ENCODE peak calls at places on chromosomes 1 and 21, in nine cellular contexts. C, Q, L, D, E, T, K, F and A are unnamed samples.

GRCh38 chr1:160446945-160447600 is 46.7 kb downstream of the VANGL2 start:
- DNase-seq in C (no peak), Q (no peak), L (no peak), D (no peak), E (no peak), T (no peak), K (no peak), F (no peak), A (no peak)

GRCh38 chr21:32371913-32372314 is 20.9 kb downstream of the URB1 start:
- DNase-seq in C (no peak), Q (no peak), L (no peak), D (no peak), E (peak), T (no peak), K (peak), F (no peak), A (no peak)

GRCh38 chr1:90155721-90156487 is 161.0 kb downstream of the ZNF326 start:
- DNase-seq in C (peak), Q (no peak), L (no peak), D (no peak), E (no peak), T (no peak), K (no peak), F (no peak), A (no peak)

GRCh38 chr1:198655464-198656121 is 16.8 kb downstream of the PTPRC start:
- DNase-seq in C (no peak), Q (no peak), L (no peak), D (no peak), E (no peak), T (no peak), K (no peak), F (no peak), A (no peak)

GRCh38 chr1:88985033-88985432 is 7.4 kb downstream of the KYAT3 start:
- DNase-seq in C (no peak), Q (no peak), L (peak), D (peak), E (peak), T (no peak), K (peak), F (no peak), A (no peak)

GRCh38 chr1:229431270-229432115 is 2.4 kb downstream of the ACTA1 start:
- DNase-seq in C (peak), Q (no peak), L (no peak), D (no peak), E (no peak), T (peak), K (no peak), F (no peak), A (no peak)

GRCh38 chr1:97599447-97599846 is 321.4 kb downstream of the DPYD start:
- DNase-seq in C (no peak), Q (no peak), L (no peak), D (no peak), E (no peak), T (peak), K (no peak), F (no peak), A (no peak)

GRCh38 chr1:67844988-67845387 is 11.7 kb upstream of the GNG12 start:
- DNase-seq in C (no peak), Q (no peak), L (no peak), D (no peak), E (no peak), T (no peak), K (no peak), F (no peak), A (no peak)

GRCh38 chr1:117681093-117681950 is 75.5 kb downstream of the TENT5C start:
- DNase-seq in C (no peak), Q (no peak), L (no peak), D (no peak), E (no peak), T (no peak), K (no peak), F (no peak), A (no peak)

GRCh38 chr1:40627987-40628902 is 37.2 kb downstream of the RIMS3 start:
- DNase-seq in C (peak), Q (no peak), L (no peak), D (no peak), E (no peak), T (peak), K (no peak), F (no peak), A (no peak)

GRCh38 chr21:45075606-45076244 is 1.3 kb downstream of the ADARB1 start:
- DNase-seq in C (no peak), Q (no peak), L (no peak), D (no peak), E (no peak), T (no peak), K (peak), F (no peak), A (no peak)

GRCh38 chr1:26703466-26703865 is 7.7 kb downstream of the ARID1A start:
- DNase-seq in C (no peak), Q (no peak), L (no peak), D (no peak), E (no peak), T (no peak), K (no peak), F (no peak), A (no peak)

GRCh38 chr1:54376085-54377039 is 29.8 kb downstream of the SSBP3 start:
- DNase-seq in C (peak), Q (no peak), L (no peak), D (no peak), E (no peak), T (peak), K (no peak), F (no peak), A (no peak)

GRCh38 chr1:158654570-158654969 is 31.9 kb downstream of the SPTA1 start:
- DNase-seq in C (no peak), Q (no peak), L (no peak), D (no peak), E (no peak), T (peak), K (no peak), F (peak), A (no peak)

GRCh38 chr1:156594124-156594678 is 2.6 kb downstream of the NAXE start:
- DNase-seq in C (no peak), Q (no peak), L (no peak), D (no peak), E (no peak), T (no peak), K (no peak), F (no peak), A (no peak)

GRCh38 chr1:32869844-32870614 is 683 bp downstream of the FNDC5 start:
- DNase-seq in C (no peak), Q (no peak), L (no peak), D (no peak), E (no peak), T (no peak), K (no peak), F (no peak), A (no peak)

GRCh38 chr1:205629751-205630150 is 2.1 kb downstream of the ELK4 start:
- DNase-seq in C (no peak), Q (no peak), L (no peak), D (no peak), E (no peak), T (peak), K (no peak), F (no peak), A (no peak)

GRCh38 chr1:145963218-145964019 is 956 bp downstream of the ANKRD34A start:
- DNase-seq in C (no peak), Q (no peak), L (no peak), D (no peak), E (no peak), T (no peak), K (no peak), F (no peak), A (no peak)

GRCh38 chr1:110874303-110875215 is 1.6 kb downstream of the CD53 start:
- DNase-seq in C (no peak), Q (no peak), L (no peak), D (no peak), E (no peak), T (peak), K (no peak), F (no peak), A (no peak)

GRCh38 chr1:23867542-23867952 is 543 bp downstream of the FUCA1 start:
- DNase-seq in C (no peak), Q (no peak), L (no peak), D (no peak), E (no peak), T (no peak), K (no peak), F (no peak), A (no peak)

GRCh38 chr21:38948981-38949380 is 143.3 kb downstream of the ETS2 start:
- DNase-seq in C (no peak), Q (no peak), L (no peak), D (no peak), E (no peak), T (no peak), K (no peak), F (no peak), A (no peak)

GRCh38 chr1:194930132-194930531 is 1678.1 kb downstream of the KCNT2 start:
- DNase-seq in C (no peak), Q (no peak), L (no peak), D (no peak), E (no peak), T (no peak), K (no peak), F (no peak), A (no peak)

GRCh38 chr1:225318706-225319575 is 108.9 kb downstream of the LBR start:
- DNase-seq in C (peak), Q (peak), L (peak), D (peak), E (peak), T (peak), K (peak), F (peak), A (no peak)

GRCh38 chr1:107927815-107928214 is 37.2 kb downstream of the VAV3 start:
- DNase-seq in C (no peak), Q (no peak), L (no peak), D (no peak), E (no peak), T (no peak), K (no peak), F (no peak), A (no peak)

GRCh38 chr1:214106375-214106774 is 118.6 kb downstream of the PROX1 start:
- DNase-seq in C (no peak), Q (no peak), L (no peak), D (no peak), E (no peak), T (no peak), K (no peak), F (no peak), A (no peak)

GRCh38 chr1:202176949-202177927 is 16.4 kb upstream of the LGR6 start:
- DNase-seq in C (no peak), Q (no peak), L (no peak), D (no peak), E (no peak), T (no peak), K (no peak), F (no peak), A (no peak)

GRCh38 chr1:108814343-108815125 is 42.4 kb downstream of the AKNAD1 start:
- DNase-seq in C (no peak), Q (no peak), L (no peak), D (peak), E (no peak), T (no peak), K (no peak), F (no peak), A (no peak)

GRCh38 chr1:215567491-215568286 is 585 bp downstream of the KCTD3 start:
- DNase-seq in C (peak), Q (no peak), L (peak), D (peak), E (peak), T (peak), K (peak), F (peak), A (no peak)

GRCh38 chr1:115706774-115707425 is 61.6 kb downstream of the CASQ2 start:
- DNase-seq in C (peak), Q (no peak), L (no peak), D (peak), E (peak), T (no peak), K (peak), F (no peak), A (no peak)

GRCh38 chr1:27031235-27032118 is 18.8 kb upstream of the TENT5B start:
- DNase-seq in C (no peak), Q (no peak), L (no peak), D (peak), E (no peak), T (no peak), K (peak), F (peak), A (no peak)

GRCh38 chr1:15106608-15107007 is 46.9 kb upstream of the TMEM51 start:
- DNase-seq in C (no peak), Q (no peak), L (no peak), D (no peak), E (no peak), T (no peak), K (peak), F (no peak), A (no peak)